ENCODE peak calls at places on chromosomes 6 and 20, in five cellular contexts. Q is T-helper 2 cell; F is fibroblast of pulmonary artery; H is GM18507; C is stimulated activated CD4-positive, alpha-beta T cell treated with anti-CD3 and anti-CD28 coated beads, Interleukin-12 subunit alpha, Interleukin-12 subunit beta, amount 100 ng/mL, for 48 hours. Z is an unnamed sample.

GRCh38 chr6:154298297-154298696 is 58.3 kb downstream of the IPCEF1 start:
- DNase-seq in C (no peak), H (no peak), F (peak; percentile 53), Q (no peak), Z (no peak)

GRCh38 chr6:47650553-47651432 is 47.6 kb upstream of the ADGRF4 start:
- DNase-seq in Q (no peak), F (no peak), C (no peak), H (no peak), Z (no peak)

GRCh38 chr6:39853604-39854003 is 61.4 kb downstream of the DAAM2 start:
- DNase-seq in Q (no peak), F (no peak), H (no peak), C (no peak), Z (no peak)

GRCh38 chr6:53608386-53608785 is 57.2 kb downstream of the KLHL31 start:
- DNase-seq in F (no peak), H (no peak), C (no peak), Q (no peak), Z (no peak)

GRCh38 chr6:10964684-10965083 is 77.8 kb downstream of the SYCP2L start:
- DNase-seq in C (no peak), F (no peak), Q (no peak), H (no peak), Z (peak; percentile 32)

GRCh38 chr20:3932277-3933073 is 43.3 kb downstream of the PANK2 start:
- DNase-seq in H (peak; percentile 28), Q (no peak), C (no peak), F (no peak), Z (peak; percentile 30)

GRCh38 chr6:15793288-15793687 is 130.5 kb upstream of the DTNBP1 start:
- DNase-seq in F (peak; percentile 35), H (no peak), C (no peak), Q (no peak), Z (no peak)

GRCh38 chr20:60117040-60117439 is 158.8 kb downstream of the CDH26 start:
- DNase-seq in H (no peak), C (no peak), Q (no peak), F (no peak), Z (no peak)

GRCh38 chr20:2042400-2042799 is 48.5 kb upstream of the PDYN start:
- DNase-seq in Q (no peak), H (no peak), F (peak; percentile 41), C (no peak), Z (no peak)

GRCh38 chr6:97726378-97726777 is 443.4 kb upstream of the MMS22L start:
- DNase-seq in H (no peak), Q (no peak), F (no peak), C (no peak), Z (no peak)

GRCh38 chr6:111759836-111760785 is 113.1 kb downstream of the FYN start:
- DNase-seq in F (peak; percentile 94), Q (peak; percentile 23), C (no peak), H (no peak), Z (no peak)

GRCh38 chr6:160520043-160520904 is 143.8 kb downstream of the LPA start:
- DNase-seq in F (peak; percentile 58), C (peak; percentile 59), Q (peak; percentile 61), H (peak; percentile 40), Z (peak; percentile 62)

GRCh38 chr20:7248392-7248992 is 481.0 kb downstream of the BMP2 start:
- DNase-seq in F (no peak), H (no peak), C (no peak), Q (no peak), Z (no peak)